ENCODE peak calls at places on chromosome 21, in nine cellular contexts. E is cardiac muscle cell, Y is AG20443, H is Right ventricle myocardium inferior, Z is amniotic epithelial cell, U is T1000, P is GOT3, V is left cardiac atrium, A is astrocyte of the spinal cord. M is an unnamed sample.

GRCh38 chr21:41578083-41578482 is 70.1 kb upstream of the TMPRSS2 start:
- DNase-seq in Y (no peak), E (no peak), V (no peak), U (no peak), Z (no peak), A (no peak), P (no peak), H (no peak), M (no peak)

GRCh38 chr21:45012661-45013270 is 61.6 kb upstream of the ADARB1 start:
- DNase-seq in Z (no peak), Y (no peak), P (no peak), H (peak; percentile 23), U (no peak), A (no peak), E (no peak), V (peak; percentile 18), M (no peak)

GRCh38 chr21:46144464-46145070 is 10.8 kb downstream of the FTCD start:
- DNase-seq in U (no peak), H (peak; percentile 42), A (no peak), E (no peak), P (no peak), V (no peak), Z (no peak), Y (no peak), M (no peak)

GRCh38 chr21:42214081-42214750 is 4.7 kb upstream of the ABCG1 start:
- DNase-seq in Z (no peak), E (no peak), Y (no peak), V (no peak), U (no peak), H (no peak), A (no peak), P (no peak), M (no peak)

GRCh38 chr21:36260030-36260787 is 59.8 kb upstream of the MORC3 start:
- DNase-seq in V (no peak), E (peak; percentile 81), Y (peak; percentile 79), A (peak; percentile 84), U (no peak), P (no peak), H (no peak), Z (peak; percentile 61), M (peak; percentile 43)

GRCh38 chr21:31252091-31252490 is 92.0 kb downstream of the TIAM1 start:
- DNase-seq in H (no peak), A (no peak), V (no peak), U (no peak), P (no peak), Y (no peak), E (no peak), Z (no peak), M (no peak)

GRCh38 chr21:33761104-33762036 is 119.1 kb downstream of the ITSN1 start:
- DNase-seq in E (peak; percentile 97), V (no peak), Z (peak; percentile 97), Y (peak; percentile 80), A (peak; percentile 99), P (no peak), H (no peak), U (peak; percentile 57), M (no peak)

GRCh38 chr21:45589686-45590245 is 47.5 kb upstream of the SLC19A1 start:
- DNase-seq in V (no peak), U (no peak), A (no peak), Y (no peak), P (no peak), E (no peak), H (no peak), Z (no peak), M (no peak)

GRCh38 chr21:44647222-44647552 is 973 bp downstream of the KRTAP10-11 start:
- DNase-seq in A (no peak), Z (no peak), V (no peak), H (no peak), P (no peak), U (no peak), Y (no peak), E (no peak), M (no peak)

GRCh38 chr21:35547946-35548774 is 499.1 kb upstream of the RUNX1 start:
- DNase-seq in Z (no peak), P (no peak), Y (no peak), A (no peak), U (no peak), E (no peak), H (no peak), V (no peak), M (no peak)

GRCh38 chr21:16082038-16082816 is 352.4 kb downstream of the USP25 start:
- DNase-seq in P (no peak), A (peak; percentile 56), U (no peak), V (no peak), H (no peak), Y (peak; percentile 14), Z (peak; percentile 29), E (peak; percentile 49), M (no peak)

GRCh38 chr21:15289896-15290841 is 225.4 kb upstream of the NRIP1 start:
- DNase-seq in E (no peak), V (no peak), P (no peak), A (no peak), Y (peak; percentile 21), U (no peak), H (no peak), Z (no peak), M (peak; percentile 71)

GRCh38 chr21:41497836-41498235 is 10.1 kb downstream of the TMPRSS2 start:
- DNase-seq in U (no peak), E (no peak), V (no peak), Z (no peak), H (no peak), Y (no peak), P (no peak), A (no peak), M (no peak)

GRCh38 chr21:28160378-28160777 is 832.3 kb downstream of the LTN1 start:
- DNase-seq in Y (peak; percentile 55), E (peak; percentile 42), P (no peak), V (no peak), Z (peak; percentile 94), U (no peak), A (no peak), H (no peak), M (no peak)

GRCh38 chr21:14306143-14306907 is 76.6 kb downstream of the HSPA13 start:
- DNase-seq in P (no peak), V (no peak), A (no peak), H (no peak), Z (peak; percentile 2), U (no peak), Y (no peak), E (peak; percentile 24), M (no peak)

GRCh38 chr21:33458861-33459260 is 20.9 kb downstream of the TMEM50B start:
- DNase-seq in V (no peak), P (no peak), E (no peak), U (no peak), Z (no peak), Y (no peak), H (no peak), A (no peak), M (no peak)

GRCh38 chr21:26965567-26966359 is 1.1 kb downstream of the ADAMTS5 start:
- DNase-seq in Z (peak; percentile 34), V (peak; percentile 40), E (peak; percentile 41), Y (peak; percentile 66), P (no peak), U (no peak), A (no peak), H (peak; percentile 72), M (no peak)

GRCh38 chr21:46153259-46154154 is 1.9 kb downstream of the FTCD start:
- DNase-seq in U (no peak), V (no peak), A (no peak), P (no peak), H (no peak), E (peak; percentile 68), Y (peak; percentile 92), Z (peak; percentile 36), M (no peak)

GRCh38 chr21:42495765-42496119 is 282 bp downstream of the RSPH1 start:
- DNase-seq in V (no peak), Z (peak; percentile 24), E (peak; percentile 30), U (no peak), Y (no peak), A (no peak), H (no peak), P (no peak), M (peak; percentile 46)

GRCh38 chr21:42659416-42660117 is 6.1 kb downstream of the PDE9A start:
- DNase-seq in E (no peak), V (no peak), Z (no peak), Y (no peak), A (no peak), P (no peak), H (no peak), U (no peak), M (no peak)

GRCh38 chr21:41596241-41596925 is 88.4 kb upstream of the TMPRSS2 start:
- DNase-seq in Y (no peak), H (no peak), E (no peak), P (no peak), V (no peak), Z (no peak), A (no peak), U (no peak), M (no peak)

GRCh38 chr21:26049803-26050202 is 120.8 kb downstream of the APP start:
- DNase-seq in V (no peak), A (no peak), Y (no peak), Z (no peak), E (no peak), H (no peak), U (no peak), P (no peak), M (no peak)

GRCh38 chr21:42285569-42286245 is 29.5 kb downstream of the TFF3 start:
- DNase-seq in Z (no peak), Y (no peak), P (no peak), E (no peak), V (no peak), A (no peak), U (no peak), H (no peak), M (no peak)

GRCh38 chr21:33378081-33378480 is 25.1 kb upstream of the IFNGR2 start:
- DNase-seq in Z (no peak), E (no peak), H (no peak), Y (no peak), A (no peak), P (no peak), U (no peak), V (no peak), M (no peak)

GRCh38 chr21:42537106-42537742 is 23.6 kb downstream of the SLC37A1 start:
- DNase-seq in P (no peak), E (no peak), A (no peak), V (peak; percentile 3), Z (no peak), Y (no peak), U (no peak), H (no peak), M (peak; percentile 34)

GRCh38 chr21:39676054-39676771 is 63.5 kb downstream of the B3GALT5 start:
- DNase-seq in Z (peak; percentile 95), P (no peak), U (no peak), Y (no peak), V (no peak), A (peak; percentile 61), E (no peak), H (no peak), M (peak; percentile 92)

GRCh38 chr21:45998871-45999580 is 17.5 kb downstream of the COL6A1 start:
- DNase-seq in E (no peak), H (no peak), Z (no peak), U (no peak), V (peak; percentile 25), Y (no peak), P (no peak), A (no peak), M (no peak)

GRCh38 chr21:45502600-45502999 is 39.6 kb downstream of the SLC19A1 start:
- DNase-seq in E (no peak), H (peak; percentile 8), P (no peak), Z (no peak), Y (no peak), V (no peak), U (no peak), A (no peak), M (no peak)

GRCh38 chr21:42459065-42459430 is 37.0 kb downstream of the RSPH1 start:
- DNase-seq in H (no peak), A (no peak), V (no peak), U (no peak), P (no peak), Z (no peak), Y (no peak), E (no peak), M (no peak)

GRCh38 chr21:16305686-16306085 is 575.9 kb downstream of the USP25 start:
- DNase-seq in V (no peak), E (peak; percentile 44), H (no peak), Z (no peak), U (no peak), A (peak; percentile 73), Y (peak; percentile 7), P (no peak), M (peak; percentile 5)

GRCh38 chr21:41559658-41560599 is 52.0 kb upstream of the TMPRSS2 start:
- DNase-seq in E (peak; percentile 88), U (no peak), A (peak; percentile 26), P (no peak), H (no peak), Y (peak; percentile 67), Z (peak; percentile 73), V (no peak), M (peak; percentile 24)